ENCODE peak calls at places on chromosomes 6 and 20, in six cellular contexts. L is T-cell; S is endothelial cell; F is stimulated activated CD8-positive, alpha-beta memory T cell treated with anti-CD3 and anti-CD28 coated beads, Interleukin-15, amount 100 ng/mL, for 4 hours; K is activated T-helper 2 cell treated with anti-CD3 and anti-CD28 coated beads, Interferon-gamma antibody, Interleukin-2, Interleukin-4, amounts not matched to agents 10 μg/mL and 5 μg/mL and 100 μg/mL, durations not matched to agents 14 hours and 24 hours and 36 hours; M is ascending aorta. W is an unnamed sample.

GRCh38 chr6:78598966-78599365 is 268.4 kb upstream of the IRAK1BP1 start:
- DNase-seq in L (no peak), S (no peak), F (no peak), K (no peak), M (no peak), W (no peak)

GRCh38 chr6:125844989-125845388 is 54.2 kb downstream of the NCOA7 start:
- DNase-seq in L (no peak), S (no peak), F (no peak), K (no peak), M (no peak), W (no peak)

GRCh38 chr6:100944644-100945043 is 63.5 kb upstream of the ASCC3 start:
- DNase-seq in L (no peak), S (no peak), F (no peak), K (no peak), M (no peak), W (no peak)

GRCh38 chr6:143236151-143236788 is 175.6 kb downstream of the AIG1 start:
- DNase-seq in L (no peak), S (no peak), F (no peak), K (no peak), M (no peak), W (no peak)

GRCh38 chr6:47180633-47181032 is 129.1 kb downstream of the TNFRSF21 start:
- DNase-seq in L (no peak), S (no peak), F (no peak), K (no peak), M (no peak), W (no peak)

GRCh38 chr20:8875586-8875985 is 193.3 kb upstream of the PLCB4 start:
- DNase-seq in L (no peak), S (no peak), F (no peak), K (no peak), M (no peak), W (no peak)

GRCh38 chr6:7479801-7480266 is 61.6 kb upstream of the DSP start:
- DNase-seq in L (no peak), S (no peak), F (no peak), K (no peak), M (no peak), W (no peak)

GRCh38 chr6:169232507-169232931 is 21.1 kb downstream of the THBS2 start:
- DNase-seq in L (no peak), S (no peak), F (no peak), K (no peak), M (no peak), W (no peak)

GRCh38 chr6:139029470-139030210 is 1.1 kb downstream of the ABRACL start:
- DNase-seq in L (no peak), S (peak), F (no peak), K (peak), M (no peak), W (peak)

GRCh38 chr6:29908710-29909109 is 33.6 kb upstream of the HLA-A start:
- DNase-seq in L (no peak), S (no peak), F (no peak), K (no peak), M (no peak), W (no peak)

GRCh38 chr20:39954585-39954984 is 734.5 kb downstream of the MAFB start:
- DNase-seq in L (no peak), S (no peak), F (no peak), K (no peak), M (no peak), W (no peak)

GRCh38 chr6:14025160-14025559 is 92.4 kb upstream of the CD83 start:
- DNase-seq in L (no peak), S (no peak), F (no peak), K (no peak), M (no peak), W (no peak)

GRCh38 chr20:50787181-50787580 is 7.7 kb upstream of the BCAS4 start:
- DNase-seq in L (no peak), S (no peak), F (no peak), K (no peak), M (no peak), W (no peak)

GRCh38 chr20:48771542-48771941 is 56.3 kb downstream of the PREX1 start:
- DNase-seq in L (no peak), S (no peak), F (no peak), K (no peak), M (no peak), W (no peak)

W was measured in activated naive CD4-positive, alpha-beta T cell treated with anti-CD3 and anti-CD28 coated beads, Interleukin-2, amount 50 U/mL, for 72 hours.